ENCODE peak calls at places on chromosomes 7 and 10, in ten cellular contexts. S is ascending aorta; N is A549; E is right cardiac atrium; T is OCI-LY7; D is body of pancreas; F is CD8-positive, alpha-beta memory T cell; V is HCT116; X is GM23338; M is left ventricle myocardium inferior. P is an unnamed sample. For H3K4me1, the result is how much of the 10 kb centered on the place peaks cover.

GRCh38 chr7:2108501-2109250 is 124.1 kb downstream of the MAD1L1 start:
- DNase-seq in S (no peak), N (no peak), E (no peak), T (peak), D (no peak), F (no peak), V (no peak), X (no peak), M (no peak), P (no peak)

GRCh38 chr10:30996481-30996980 is 35.1 kb downstream of the ZNF438 start:
- DNase-seq in S (no peak), N (no peak), E (no peak), T (no peak), D (no peak), F (no peak), V (no peak), X (no peak), M (no peak), P (no peak)

GRCh38 chr7:24764972-24765744 is 7.9 kb upstream of the GSDME start:
- DNase-seq in S (no peak), N (no peak), E (peak), T (no peak), D (no peak), F (no peak), V (no peak), X (no peak), M (no peak), P (peak)

GRCh38 chr10:22999942-23000341 is 72.1 kb downstream of the ARMC3 start:
- DNase-seq in S (no peak), N (no peak), E (no peak), T (no peak), D (no peak), F (no peak), V (no peak), X (peak), M (no peak), P (no peak)

GRCh38 chr7:44962483-44963251 is 16.1 kb downstream of the MYO1G start:
- DNase-seq in S (no peak), N (no peak), E (no peak), T (no peak), D (no peak), F (no peak), V (no peak), X (peak), M (no peak), P (no peak)

GRCh38 chr10:114313139-114313538 is 74.1 kb downstream of the VWA2 start:
- DNase-seq in S (peak), N (no peak), E (no peak), T (no peak), D (no peak), F (no peak), V (no peak), X (no peak), M (no peak), P (no peak)

GRCh38 chr7:145030754-145031153 is 194.9 kb upstream of the TPK1 start:
- DNase-seq in S (no peak), N (no peak), E (no peak), T (no peak), D (no peak), F (no peak), V (no peak), X (no peak), M (no peak), P (no peak)

GRCh38 chr10:72094574-72094973 is 6.2 kb upstream of the SPOCK2 start:
- DNase-seq in S (no peak), N (no peak), E (no peak), T (no peak), D (no peak), F (no peak), V (no peak), X (no peak), M (no peak), P (no peak)

GRCh38 chr7:158278745-158279320 is 308.8 kb downstream of the PTPRN2 start:
- DNase-seq in S (peak), N (no peak), E (no peak), T (no peak), D (no peak), F (no peak), V (no peak), X (no peak), M (no peak), P (no peak)

GRCh38 chr7:22849158-22849557 is 26.5 kb upstream of the TOMM7 start:
- DNase-seq in S (no peak), N (no peak), E (no peak), T (no peak), D (no peak), F (no peak), V (no peak), X (no peak), M (no peak), P (peak)

GRCh38 chr10:133151528-133151927 is 8.5 kb upstream of the KNDC1 start:
- DNase-seq in S (no peak), N (no peak), E (no peak), T (no peak), D (no peak), F (no peak), V (no peak), X (peak), M (no peak), P (no peak)

GRCh38 chr10:58268454-58268945 is 462 bp upstream of the CISD1 start:
- DNase-seq in S (no peak), N (peak), E (no peak), T (no peak), D (no peak), F (no peak), V (no peak), X (no peak), M (no peak), P (no peak)

GRCh38 chr7:16708496-16708895 is 45.1 kb upstream of the TSPAN13 start:
- DNase-seq in S (no peak), N (no peak), E (no peak), T (no peak), D (no peak), F (no peak), V (no peak), X (peak), M (no peak), P (no peak)

GRCh38 chr10:1966698-1967097 is 229.4 kb upstream of the ADARB2 start:
- DNase-seq in S (no peak), N (no peak), E (no peak), T (no peak), D (no peak), F (no peak), V (no peak), X (no peak), M (no peak), P (no peak)

GRCh38 chr10:1300218-1300617 is 244.0 kb downstream of the WDR37 start:
- DNase-seq in S (no peak), N (no peak), E (no peak), T (no peak), D (no peak), F (no peak), V (no peak), X (no peak), M (no peak), P (no peak)

GRCh38 chr7:33986456-33986855 is 81.1 kb downstream of the BMPER start:
- DNase-seq in S (no peak), N (no peak), E (no peak), T (no peak), D (no peak), F (no peak), V (no peak), X (no peak), M (no peak), P (no peak)

GRCh38 chr7:150788474-150789269 is 11.5 kb downstream of the TMEM176B start:
- DNase-seq in S (no peak), N (no peak), E (peak), T (no peak), D (peak), F (no peak), V (no peak), X (no peak), M (peak), P (no peak)

GRCh38 chr7:42831051-42831952 is 80.6 kb downstream of the C7orf25 start:
- DNase-seq in S (no peak), N (no peak), E (peak), T (peak), D (peak), F (no peak), V (peak), X (peak), M (peak), P (no peak)

GRCh38 chr7:21773326-21773725 is 172.4 kb downstream of the CDCA7L start:
- DNase-seq in S (no peak), N (no peak), E (no peak), T (no peak), D (no peak), F (no peak), V (no peak), X (no peak), M (no peak), P (no peak)

GRCh38 chr7:21767300-21767900 is 178.3 kb downstream of the CDCA7L start:
- DNase-seq in S (no peak), N (peak), E (no peak), T (peak), D (peak), F (no peak), V (peak), X (peak), M (no peak), P (peak)

GRCh38 chr7:21768279-21768678 is 177.4 kb downstream of the CDCA7L start:
- DNase-seq in S (no peak), N (no peak), E (no peak), T (no peak), D (no peak), F (no peak), V (no peak), X (no peak), M (no peak), P (no peak)

GRCh38 chr7:21771261-21771660 is 174.4 kb downstream of the CDCA7L start:
- DNase-seq in S (no peak), N (no peak), E (no peak), T (no peak), D (no peak), F (no peak), V (no peak), X (no peak), M (no peak), P (no peak)

GRCh38 chr7:21771906-21772610 is 173.6 kb downstream of the CDCA7L start:
- DNase-seq in S (no peak), N (no peak), E (no peak), T (no peak), D (no peak), F (no peak), V (no peak), X (peak), M (no peak), P (no peak)
- H3K4me1 ChIP-seq in S (under half), N (under half), E (under half), T (under half), D (under half), F (under half), V (under half), X (half or more), M (under half), P (under half)

GRCh38 chr10:102120987-102121738 is 995 bp upstream of the LDB1 start:
- DNase-seq in S (peak), N (no peak), E (peak), T (no peak), D (peak), F (peak), V (no peak), X (peak), M (peak), P (peak)

GRCh38 chr10:102117391-102118159 is 2.6 kb downstream of the LDB1 start:
- DNase-seq in S (peak), N (no peak), E (peak), T (peak), D (peak), F (peak), V (no peak), X (peak), M (peak), P (peak)

GRCh38 chr10:102120142-102120986 is at the start of gene LDB1:
- DNase-seq in S (peak), N (peak), E (peak), T (peak), D (peak), F (peak), V (peak), X (peak), M (peak), P (peak)

GRCh38 chr10:102119417-102120141 is 589 bp downstream of the LDB1 start:
- DNase-seq in S (peak), N (peak), E (peak), T (peak), D (peak), F (peak), V (peak), X (peak), M (peak), P (peak)

DNA sequence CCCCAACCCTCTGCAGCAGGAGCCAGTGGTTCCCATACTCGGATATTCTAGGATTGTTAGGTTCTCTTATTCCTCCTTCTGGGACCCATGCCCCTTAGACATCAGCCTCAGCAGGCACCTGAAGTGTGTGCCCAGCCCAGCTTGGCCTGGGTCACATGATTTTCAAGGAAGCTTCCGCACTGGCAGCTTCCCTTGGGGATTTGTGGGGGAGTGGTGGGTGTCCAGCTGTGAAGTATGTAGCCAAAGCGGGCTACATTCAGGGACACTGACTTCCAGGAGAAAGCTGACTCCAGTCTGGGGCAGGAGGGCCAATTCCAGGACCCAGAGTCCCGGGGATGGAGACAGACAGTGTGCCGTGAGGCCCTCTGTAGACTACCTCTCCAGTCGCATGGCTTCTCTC is 1.3 kb downstream of the LDB1 start:
- DNase-seq in S (peak), N (no peak), E (no peak), T (peak), D (peak), F (no peak), V (no peak), X (peak), M (no peak), P (peak)
- H3K4me1 ChIP-seq in S (under half), N (half or more), E (under half), T (half or more), D (half or more), F (half or more), V (half or more), X (half or more), M (half or more), P (under half)

GRCh38 chr10:103764296-103765088 is 90.9 kb downstream of the SH3PXD2A start:
- DNase-seq in S (no peak), N (no peak), E (no peak), T (no peak), D (no peak), F (no peak), V (no peak), X (no peak), M (no peak), P (no peak)
- H3K4me1 ChIP-seq in S (under half), N (half or more), E (under half), T (under half), D (under half), F (half or more), V (under half), X (under half), M (half or more), P (under half)

GRCh38 chr7:100723732-100724275 is 3.5 kb downstream of the EPO start:
- DNase-seq in S (no peak), N (no peak), E (no peak), T (no peak), D (peak), F (no peak), V (no peak), X (no peak), M (no peak), P (no peak)
- H3K4me1 ChIP-seq in S (under half), N (under half), E (under half), T (under half), D (half or more), F (under half), V (under half), X (under half), M (under half), P (under half)

DNA sequence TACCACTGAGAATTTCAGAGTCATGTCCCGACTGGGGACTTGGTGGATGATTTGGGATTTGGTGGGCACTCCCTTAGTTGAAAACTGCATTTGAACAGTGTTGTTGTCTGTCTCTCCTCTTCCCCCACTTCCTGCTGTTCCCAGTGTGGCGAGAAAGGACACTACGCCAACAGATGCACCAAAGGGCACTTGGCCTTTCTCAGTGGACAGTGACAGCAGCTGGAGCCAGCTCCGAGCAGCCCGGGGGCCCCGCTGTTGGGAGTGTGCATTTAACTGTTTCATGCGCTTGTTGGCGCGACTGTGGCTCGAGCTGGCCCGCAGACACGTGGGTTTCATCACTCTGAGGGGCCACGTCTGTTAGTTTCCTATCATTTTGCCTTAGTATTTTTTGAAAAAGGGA is 9.7 kb downstream of the ATP5MF start:
- DNase-seq in S (no peak), N (no peak), E (no peak), T (no peak), D (no peak), F (no peak), V (no peak), X (no peak), M (no peak), P (no peak)
- H3K4me1 ChIP-seq in S (under half), N (under half), E (under half), T (under half), D (under half), F (under half), V (under half), X (under half), M (half or more), P (under half)

DNA sequence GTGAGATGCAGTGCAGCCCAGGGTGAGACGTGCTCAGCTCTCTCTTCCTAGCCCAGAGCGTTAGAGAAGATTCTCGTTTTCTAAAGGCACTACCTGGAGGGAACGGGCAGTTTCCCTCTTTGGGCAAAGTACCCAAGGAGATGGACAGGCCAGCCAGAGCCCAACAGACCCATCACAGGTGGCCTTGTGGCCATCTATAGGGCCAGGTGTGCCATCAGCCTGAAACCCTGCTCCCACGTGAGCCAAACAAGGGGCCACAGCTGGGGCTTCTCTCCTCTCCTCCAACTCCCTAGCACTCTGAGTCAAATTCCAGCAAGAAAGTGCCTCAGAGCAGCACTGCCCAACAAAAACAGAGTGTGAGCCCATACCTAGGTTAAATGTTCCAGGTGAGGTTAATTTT is 22.3 kb downstream of the CHST15 start:
- DNase-seq in S (no peak), N (no peak), E (no peak), T (no peak), D (no peak), F (no peak), V (no peak), X (no peak), M (no peak), P (no peak)
- H3K4me1 ChIP-seq in S (under half), N (under half), E (under half), T (half or more), D (under half), F (under half), V (under half), X (under half), M (under half), P (under half)

DNA sequence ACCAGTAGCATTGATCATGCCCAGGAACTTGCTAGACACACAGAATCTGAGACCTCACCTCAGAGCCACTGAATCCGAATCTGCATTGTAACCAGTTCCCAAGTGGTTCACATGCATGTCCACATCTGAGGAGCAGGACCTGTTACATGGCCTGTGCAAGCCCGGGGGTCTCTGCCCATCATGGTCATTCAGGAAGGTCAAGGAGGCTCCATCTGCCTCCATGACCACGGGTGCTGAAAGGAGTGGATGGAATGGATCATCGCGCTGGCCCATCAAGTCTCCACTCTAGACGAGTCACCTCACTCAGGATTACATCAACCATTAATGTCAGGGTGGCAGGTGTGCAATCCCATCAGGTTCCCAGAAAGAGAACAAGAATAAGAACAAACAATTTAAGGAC is 85.8 kb upstream of the ADAM12 start:
- DNase-seq in S (no peak), N (no peak), E (no peak), T (no peak), D (no peak), F (no peak), V (no peak), X (no peak), M (no peak), P (no peak)
- H3K4me1 ChIP-seq in S (under half), N (under half), E (under half), T (under half), D (under half), F (under half), V (under half), X (under half), M (under half), P (under half)

GRCh38 chr7:102061981-102062390 is 224.7 kb upstream of the SH2B2 start:
- DNase-seq in S (peak), N (no peak), E (peak), T (peak), D (no peak), F (peak), V (no peak), X (no peak), M (no peak), P (no peak)

GRCh38 chr7:102061354-102061945 is 225.2 kb upstream of the SH2B2 start:
- DNase-seq in S (no peak), N (no peak), E (no peak), T (no peak), D (no peak), F (peak), V (no peak), X (no peak), M (no peak), P (no peak)

GRCh38 chr7:102064361-102065025 is 222.2 kb upstream of the SH2B2 start:
- DNase-seq in S (no peak), N (peak), E (peak), T (no peak), D (peak), F (no peak), V (no peak), X (no peak), M (peak), P (no peak)

GRCh38 chr7:102065226-102065625 is 221.4 kb upstream of the SH2B2 start:
- DNase-seq in S (no peak), N (no peak), E (no peak), T (no peak), D (no peak), F (no peak), V (no peak), X (no peak), M (no peak), P (no peak)

GRCh38 chr7:102063736-102064135 is 222.9 kb upstream of the SH2B2 start:
- DNase-seq in S (no peak), N (peak), E (peak), T (no peak), D (no peak), F (no peak), V (peak), X (peak), M (no peak), P (peak)
- H3K4me1 ChIP-seq in S (under half), N (under half), E (under half), T (under half), D (under half), F (under half), V (half or more), X (under half), M (under half), P (under half)